ENCODE peak calls at places on chromosomes 12 and 14, in eight cellular contexts. One of them, this sample, is unnamed. For H3K4me1, the result is how much of the 10 kb centered on the place peaks cover.

GRCh38 chr12:15130521-15130920 is 90.7 kb downstream of the RERG start:
- DNase-seq in GM23338: no peak
- DNase-seq in pancreas: no peak
- DNase-seq in heart right ventricle: no peak
- DNase-seq in endothelial cell of umbilical vein: no peak
- DNase-seq in breast epithelium: no peak
- DNase-seq in effector memory CD4-positive, alpha-beta T cell: no peak
- DNase-seq in fibroblast of lung: peak
- DNase-seq in this sample: no peak

GRCh38 chr12:59055204-59055839 is 135.0 kb upstream of the LRIG3 start:
- DNase-seq in GM23338: no peak
- DNase-seq in pancreas: no peak
- DNase-seq in heart right ventricle: no peak
- DNase-seq in endothelial cell of umbilical vein: peak
- DNase-seq in breast epithelium: no peak
- DNase-seq in effector memory CD4-positive, alpha-beta T cell: no peak
- DNase-seq in fibroblast of lung: peak
- DNase-seq in this sample: no peak

GRCh38 chr12:51087818-51088217 is 4.4 kb upstream of the CSRNP2 start:
- DNase-seq in GM23338: no peak
- DNase-seq in pancreas: no peak
- DNase-seq in heart right ventricle: no peak
- DNase-seq in endothelial cell of umbilical vein: no peak
- DNase-seq in breast epithelium: no peak
- DNase-seq in effector memory CD4-positive, alpha-beta T cell: no peak
- DNase-seq in fibroblast of lung: no peak
- DNase-seq in this sample: no peak

GRCh38 chr12:131121705-131122405 is 168.1 kb downstream of the ADGRD1 start:
- DNase-seq in GM23338: no peak
- DNase-seq in pancreas: no peak
- DNase-seq in heart right ventricle: no peak
- DNase-seq in endothelial cell of umbilical vein: no peak
- DNase-seq in breast epithelium: no peak
- DNase-seq in effector memory CD4-positive, alpha-beta T cell: no peak
- DNase-seq in fibroblast of lung: no peak
- DNase-seq in this sample: no peak

GRCh38 chr14:104574536-104574935 is 5.0 kb upstream of the C14orf180 start:
- DNase-seq in GM23338: no peak
- DNase-seq in pancreas: no peak
- DNase-seq in heart right ventricle: no peak
- DNase-seq in endothelial cell of umbilical vein: no peak
- DNase-seq in breast epithelium: no peak
- DNase-seq in effector memory CD4-positive, alpha-beta T cell: no peak
- DNase-seq in fibroblast of lung: no peak
- DNase-seq in this sample: no peak

GRCh38 chr14:35114036-35114435 is 7.8 kb downstream of the PPP2R3C start:
- DNase-seq in GM23338: no peak
- DNase-seq in pancreas: no peak
- DNase-seq in heart right ventricle: no peak
- DNase-seq in endothelial cell of umbilical vein: no peak
- DNase-seq in breast epithelium: no peak
- DNase-seq in effector memory CD4-positive, alpha-beta T cell: no peak
- DNase-seq in fibroblast of lung: peak
- DNase-seq in this sample: no peak

GRCh38 chr12:25977047-25977446 is 18.6 kb downstream of the RASSF8 start:
- DNase-seq in GM23338: no peak
- DNase-seq in pancreas: no peak
- DNase-seq in heart right ventricle: no peak
- DNase-seq in endothelial cell of umbilical vein: no peak
- DNase-seq in breast epithelium: no peak
- DNase-seq in effector memory CD4-positive, alpha-beta T cell: no peak
- DNase-seq in fibroblast of lung: peak
- DNase-seq in this sample: no peak

GRCh38 chr12:49661191-49661590 is 37.8 kb downstream of the PRPF40B start:
- DNase-seq in GM23338: no peak
- DNase-seq in pancreas: no peak
- DNase-seq in heart right ventricle: no peak
- DNase-seq in endothelial cell of umbilical vein: no peak
- DNase-seq in breast epithelium: no peak
- DNase-seq in effector memory CD4-positive, alpha-beta T cell: no peak
- DNase-seq in fibroblast of lung: no peak
- DNase-seq in this sample: no peak

GRCh38 chr12:10720974-10721565 is 2.1 kb downstream of the YBX3 start:
- DNase-seq in GM23338: no peak
- DNase-seq in pancreas: no peak
- DNase-seq in heart right ventricle: no peak
- DNase-seq in endothelial cell of umbilical vein: peak
- DNase-seq in breast epithelium: no peak
- DNase-seq in effector memory CD4-positive, alpha-beta T cell: no peak
- DNase-seq in fibroblast of lung: no peak
- DNase-seq in this sample: no peak

GRCh38 chr12:10718279-10718821 is 4.8 kb downstream of the YBX3 start:
- DNase-seq in GM23338: peak
- DNase-seq in pancreas: no peak
- DNase-seq in heart right ventricle: no peak
- DNase-seq in endothelial cell of umbilical vein: peak
- DNase-seq in breast epithelium: no peak
- DNase-seq in effector memory CD4-positive, alpha-beta T cell: no peak
- DNase-seq in fibroblast of lung: peak
- DNase-seq in this sample: no peak

GRCh38 chr12:10717410-10717809 is 5.7 kb downstream of the YBX3 start:
- DNase-seq in GM23338: peak
- DNase-seq in pancreas: no peak
- DNase-seq in heart right ventricle: no peak
- DNase-seq in endothelial cell of umbilical vein: peak
- DNase-seq in breast epithelium: no peak
- DNase-seq in effector memory CD4-positive, alpha-beta T cell: no peak
- DNase-seq in fibroblast of lung: no peak
- DNase-seq in this sample: no peak

GRCh38 chr12:10721654-10722501 is 1.2 kb downstream of the YBX3 start:
- DNase-seq in GM23338: peak
- DNase-seq in pancreas: peak
- DNase-seq in heart right ventricle: peak
- DNase-seq in endothelial cell of umbilical vein: peak
- DNase-seq in breast epithelium: peak
- DNase-seq in effector memory CD4-positive, alpha-beta T cell: no peak
- DNase-seq in fibroblast of lung: peak
- DNase-seq in this sample: peak

DNA sequence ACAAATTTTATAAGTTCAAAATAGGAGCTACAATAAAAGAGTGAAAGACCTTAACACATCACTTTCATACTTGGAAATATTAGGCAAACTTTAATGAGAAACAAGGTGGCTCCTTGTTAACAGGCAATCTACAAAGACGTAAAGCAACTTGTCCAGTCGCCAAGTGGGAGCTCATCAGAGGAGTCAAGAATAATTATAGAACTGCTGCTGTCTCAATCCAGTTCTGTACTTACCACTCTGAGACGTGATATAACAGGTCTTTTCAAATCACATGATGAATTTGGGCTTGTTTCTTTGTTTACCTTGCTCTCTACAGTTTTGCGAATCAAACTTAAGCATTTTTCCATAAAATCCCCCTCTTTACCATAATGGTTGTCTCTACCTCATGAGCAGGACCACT is 3.6 kb downstream of the YBX3 start:
- DNase-seq in GM23338: no peak
- DNase-seq in pancreas: no peak
- DNase-seq in heart right ventricle: peak
- DNase-seq in endothelial cell of umbilical vein: peak
- DNase-seq in breast epithelium: no peak
- DNase-seq in effector memory CD4-positive, alpha-beta T cell: no peak
- DNase-seq in fibroblast of lung: no peak
- DNase-seq in this sample: no peak
- H3K4me1 ChIP-seq in GM23338: half or more
- H3K4me1 ChIP-seq in pancreas: under half
- H3K4me1 ChIP-seq in heart right ventricle: half or more
- H3K4me1 ChIP-seq in endothelial cell of umbilical vein: half or more
- H3K4me1 ChIP-seq in breast epithelium: under half
- H3K4me1 ChIP-seq in effector memory CD4-positive, alpha-beta T cell: under half
- H3K4me1 ChIP-seq in fibroblast of lung: under half
- H3K4me1 ChIP-seq in this sample: half or more

GRCh38 chr12:27243804-27244679 is at the start of gene STK38L:
- DNase-seq in GM23338: peak
- DNase-seq in pancreas: peak
- DNase-seq in heart right ventricle: peak
- DNase-seq in endothelial cell of umbilical vein: peak
- DNase-seq in breast epithelium: peak
- DNase-seq in effector memory CD4-positive, alpha-beta T cell: peak
- DNase-seq in fibroblast of lung: peak
- DNase-seq in this sample: peak

GRCh38 chr12:27246141-27246540 is 2.1 kb downstream of the STK38L start:
- DNase-seq in GM23338: peak
- DNase-seq in pancreas: no peak
- DNase-seq in heart right ventricle: no peak
- DNase-seq in endothelial cell of umbilical vein: no peak
- DNase-seq in breast epithelium: no peak
- DNase-seq in effector memory CD4-positive, alpha-beta T cell: no peak
- DNase-seq in fibroblast of lung: no peak
- DNase-seq in this sample: no peak

GRCh38 chr12:27244680-27245005 is 557 bp downstream of the STK38L start:
- DNase-seq in GM23338: no peak
- DNase-seq in pancreas: no peak
- DNase-seq in heart right ventricle: no peak
- DNase-seq in endothelial cell of umbilical vein: peak
- DNase-seq in breast epithelium: no peak
- DNase-seq in effector memory CD4-positive, alpha-beta T cell: no peak
- DNase-seq in fibroblast of lung: peak
- DNase-seq in this sample: no peak

GRCh38 chr12:27245039-27245438 is 953 bp downstream of the STK38L start:
- DNase-seq in GM23338: peak
- DNase-seq in pancreas: no peak
- DNase-seq in heart right ventricle: no peak
- DNase-seq in endothelial cell of umbilical vein: no peak
- DNase-seq in breast epithelium: no peak
- DNase-seq in effector memory CD4-positive, alpha-beta T cell: no peak
- DNase-seq in fibroblast of lung: no peak
- DNase-seq in this sample: no peak

GRCh38 chr12:27246774-27247173 is 2.7 kb downstream of the STK38L start:
- DNase-seq in GM23338: no peak
- DNase-seq in pancreas: no peak
- DNase-seq in heart right ventricle: no peak
- DNase-seq in endothelial cell of umbilical vein: peak
- DNase-seq in breast epithelium: no peak
- DNase-seq in effector memory CD4-positive, alpha-beta T cell: no peak
- DNase-seq in fibroblast of lung: no peak
- DNase-seq in this sample: no peak
- H3K27ac ChIP-seq in GM23338: no peak
- H3K27ac ChIP-seq in pancreas: no peak
- H3K27ac ChIP-seq in heart right ventricle: no peak
- H3K27ac ChIP-seq in endothelial cell of umbilical vein: no peak
- H3K27ac ChIP-seq in breast epithelium: no peak
- H3K27ac ChIP-seq in effector memory CD4-positive, alpha-beta T cell: no peak
- H3K27ac ChIP-seq in fibroblast of lung: no peak
- H3K27ac ChIP-seq in this sample: no peak

GRCh38 chr12:104741497-104742367 is 216.4 kb downstream of the SLC41A2 start:
- DNase-seq in GM23338: peak
- DNase-seq in pancreas: no peak
- DNase-seq in heart right ventricle: no peak
- DNase-seq in endothelial cell of umbilical vein: no peak
- DNase-seq in breast epithelium: no peak
- DNase-seq in effector memory CD4-positive, alpha-beta T cell: no peak
- DNase-seq in fibroblast of lung: peak
- DNase-seq in this sample: no peak

GRCh38 chr12:104742551-104742961 is 215.5 kb downstream of the SLC41A2 start:
- DNase-seq in GM23338: no peak
- DNase-seq in pancreas: no peak
- DNase-seq in heart right ventricle: peak
- DNase-seq in endothelial cell of umbilical vein: no peak
- DNase-seq in breast epithelium: no peak
- DNase-seq in effector memory CD4-positive, alpha-beta T cell: no peak
- DNase-seq in fibroblast of lung: no peak
- DNase-seq in this sample: no peak

GRCh38 chr12:104741072-104741471 is 217.0 kb downstream of the SLC41A2 start:
- DNase-seq in GM23338: no peak
- DNase-seq in pancreas: no peak
- DNase-seq in heart right ventricle: no peak
- DNase-seq in endothelial cell of umbilical vein: no peak
- DNase-seq in breast epithelium: no peak
- DNase-seq in effector memory CD4-positive, alpha-beta T cell: no peak
- DNase-seq in fibroblast of lung: no peak
- DNase-seq in this sample: no peak

GRCh38 chr12:104738841-104739642 is 219.0 kb downstream of the SLC41A2 start:
- DNase-seq in GM23338: no peak
- DNase-seq in pancreas: no peak
- DNase-seq in heart right ventricle: no peak
- DNase-seq in endothelial cell of umbilical vein: no peak
- DNase-seq in breast epithelium: no peak
- DNase-seq in effector memory CD4-positive, alpha-beta T cell: no peak
- DNase-seq in fibroblast of lung: no peak
- DNase-seq in this sample: no peak

DNA sequence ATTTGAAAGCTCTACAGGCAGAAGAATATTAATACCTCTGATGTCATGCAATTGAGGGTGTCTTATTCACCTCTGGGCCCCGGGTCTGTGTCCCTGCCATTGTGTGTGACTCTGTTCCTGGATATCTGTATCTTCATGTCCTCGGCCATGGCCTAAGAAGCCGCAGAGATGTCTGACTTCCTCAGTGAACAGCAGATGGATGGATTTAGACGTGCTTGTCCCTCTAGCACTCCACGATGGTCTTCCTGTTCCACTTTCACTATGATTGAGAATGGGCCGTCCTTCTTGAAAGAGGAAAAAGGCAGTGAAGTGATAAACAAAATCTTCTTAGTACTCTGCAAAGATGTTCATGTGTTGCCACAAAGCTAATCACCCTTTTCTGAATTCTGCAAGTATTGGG is 217.4 kb downstream of the SLC41A2 start:
- DNase-seq in GM23338: no peak
- DNase-seq in pancreas: no peak
- DNase-seq in heart right ventricle: no peak
- DNase-seq in endothelial cell of umbilical vein: no peak
- DNase-seq in breast epithelium: no peak
- DNase-seq in effector memory CD4-positive, alpha-beta T cell: no peak
- DNase-seq in fibroblast of lung: no peak
- DNase-seq in this sample: no peak
- H3K4me1 ChIP-seq in GM23338: under half
- H3K4me1 ChIP-seq in pancreas: under half
- H3K4me1 ChIP-seq in heart right ventricle: under half
- H3K4me1 ChIP-seq in endothelial cell of umbilical vein: under half
- H3K4me1 ChIP-seq in breast epithelium: under half
- H3K4me1 ChIP-seq in effector memory CD4-positive, alpha-beta T cell: under half
- H3K4me1 ChIP-seq in fibroblast of lung: under half
- H3K4me1 ChIP-seq in this sample: under half

GRCh38 chr12:47722926-47723631 is 2.2 kb downstream of the ENDOU start:
- DNase-seq in GM23338: no peak
- DNase-seq in pancreas: no peak
- DNase-seq in heart right ventricle: no peak
- DNase-seq in endothelial cell of umbilical vein: no peak
- DNase-seq in breast epithelium: no peak
- DNase-seq in effector memory CD4-positive, alpha-beta T cell: no peak
- DNase-seq in fibroblast of lung: no peak
- DNase-seq in this sample: no peak

GRCh38 chr12:47725091-47725772 is at the start of gene ENDOU:
- DNase-seq in GM23338: no peak
- DNase-seq in pancreas: no peak
- DNase-seq in heart right ventricle: no peak
- DNase-seq in endothelial cell of umbilical vein: no peak
- DNase-seq in breast epithelium: no peak
- DNase-seq in effector memory CD4-positive, alpha-beta T cell: no peak
- DNase-seq in fibroblast of lung: no peak
- DNase-seq in this sample: peak

GRCh38 chr12:47729233-47729632 is 3.9 kb upstream of the ENDOU start:
- DNase-seq in GM23338: no peak
- DNase-seq in pancreas: no peak
- DNase-seq in heart right ventricle: no peak
- DNase-seq in endothelial cell of umbilical vein: no peak
- DNase-seq in breast epithelium: no peak
- DNase-seq in effector memory CD4-positive, alpha-beta T cell: no peak
- DNase-seq in fibroblast of lung: peak
- DNase-seq in this sample: no peak

GRCh38 chr12:47722136-47722834 is 3.0 kb downstream of the ENDOU start:
- DNase-seq in GM23338: no peak
- DNase-seq in pancreas: no peak
- DNase-seq in heart right ventricle: no peak
- DNase-seq in endothelial cell of umbilical vein: no peak
- DNase-seq in breast epithelium: no peak
- DNase-seq in effector memory CD4-positive, alpha-beta T cell: no peak
- DNase-seq in fibroblast of lung: no peak
- DNase-seq in this sample: no peak

GRCh38 chr12:47725893-47726292 is 603 bp upstream of the ENDOU start:
- DNase-seq in GM23338: no peak
- DNase-seq in pancreas: no peak
- DNase-seq in heart right ventricle: no peak
- DNase-seq in endothelial cell of umbilical vein: no peak
- DNase-seq in breast epithelium: no peak
- DNase-seq in effector memory CD4-positive, alpha-beta T cell: no peak
- DNase-seq in fibroblast of lung: peak
- DNase-seq in this sample: no peak
- H3K27ac ChIP-seq in GM23338: no peak
- H3K27ac ChIP-seq in pancreas: no peak
- H3K27ac ChIP-seq in heart right ventricle: peak
- H3K27ac ChIP-seq in endothelial cell of umbilical vein: no peak
- H3K27ac ChIP-seq in breast epithelium: no peak
- H3K27ac ChIP-seq in effector memory CD4-positive, alpha-beta T cell: no peak
- H3K27ac ChIP-seq in fibroblast of lung: peak
- H3K27ac ChIP-seq in this sample: no peak